ENCODE peak calls at places on chromosomes 12 and 14, in ten cellular contexts. One of them, this sample, is unnamed. For H3K9me3, the result is how much of the 10 kb centered on the place peaks cover.

GRCh38 chr12:12673296-12673695 is 22.7 kb downstream of the GPR19 start:
- DNase-seq in suprapubic skin: no peak
- DNase-seq in CD8-positive, alpha-beta T cell: no peak
- DNase-seq in A549: no peak
- DNase-seq in tibial artery: no peak
- DNase-seq in uterus: no peak
- DNase-seq in cardiac muscle cell: no peak
- DNase-seq in aorta: no peak
- DNase-seq in body of pancreas: no peak
- DNase-seq in CD8-positive, alpha-beta memory T cell: no peak
- DNase-seq in this sample: peak

GRCh38 chr14:93110856-93111419 is 4.8 kb downstream of the ITPK1 start:
- DNase-seq in CD8-positive, alpha-beta T cell: no peak
- DNase-seq in body of pancreas: no peak
- DNase-seq in tibial artery: no peak
- DNase-seq in suprapubic skin: no peak
- DNase-seq in cardiac muscle cell: no peak
- DNase-seq in aorta: no peak
- DNase-seq in CD8-positive, alpha-beta memory T cell: no peak
- DNase-seq in A549: no peak
- DNase-seq in uterus: no peak
- DNase-seq in this sample: no peak

GRCh38 chr14:68295316-68295816 is 475.8 kb downstream of the RAD51B start:
- DNase-seq in suprapubic skin: no peak
- DNase-seq in aorta: no peak
- DNase-seq in tibial artery: no peak
- DNase-seq in CD8-positive, alpha-beta memory T cell: no peak
- DNase-seq in cardiac muscle cell: peak
- DNase-seq in CD8-positive, alpha-beta T cell: no peak
- DNase-seq in A549: no peak
- DNase-seq in uterus: peak
- DNase-seq in body of pancreas: peak
- DNase-seq in this sample: no peak

GRCh38 chr12:45575417-45575816 is 154.1 kb upstream of the ARID2 start:
- DNase-seq in uterus: no peak
- DNase-seq in cardiac muscle cell: no peak
- DNase-seq in aorta: no peak
- DNase-seq in CD8-positive, alpha-beta memory T cell: no peak
- DNase-seq in tibial artery: no peak
- DNase-seq in CD8-positive, alpha-beta T cell: no peak
- DNase-seq in A549: no peak
- DNase-seq in body of pancreas: no peak
- DNase-seq in suprapubic skin: no peak
- DNase-seq in this sample: no peak

GRCh38 chr14:35158951-35159653 is 36.8 kb downstream of the PRORP start:
- DNase-seq in CD8-positive, alpha-beta T cell: no peak
- DNase-seq in suprapubic skin: no peak
- DNase-seq in CD8-positive, alpha-beta memory T cell: no peak
- DNase-seq in tibial artery: no peak
- DNase-seq in uterus: no peak
- DNase-seq in body of pancreas: no peak
- DNase-seq in aorta: no peak
- DNase-seq in cardiac muscle cell: no peak
- DNase-seq in A549: no peak
- DNase-seq in this sample: no peak

GRCh38 chr12:8609061-8609570 is 3.5 kb downstream of the AICDA start:
- DNase-seq in suprapubic skin: no peak
- DNase-seq in CD8-positive, alpha-beta T cell: no peak
- DNase-seq in uterus: no peak
- DNase-seq in cardiac muscle cell: peak
- DNase-seq in A549: peak
- DNase-seq in aorta: no peak
- DNase-seq in CD8-positive, alpha-beta memory T cell: no peak
- DNase-seq in tibial artery: no peak
- DNase-seq in body of pancreas: peak
- DNase-seq in this sample: peak

GRCh38 chr14:95255013-95255412 is 64.7 kb downstream of the CLMN start:
- DNase-seq in cardiac muscle cell: no peak
- DNase-seq in aorta: no peak
- DNase-seq in tibial artery: no peak
- DNase-seq in body of pancreas: no peak
- DNase-seq in CD8-positive, alpha-beta T cell: no peak
- DNase-seq in CD8-positive, alpha-beta memory T cell: no peak
- DNase-seq in uterus: no peak
- DNase-seq in A549: no peak
- DNase-seq in suprapubic skin: no peak
- DNase-seq in this sample: no peak

GRCh38 chr12:12718853-12719252 is 1.7 kb downstream of the CDKN1B start:
- DNase-seq in suprapubic skin: no peak
- DNase-seq in tibial artery: no peak
- DNase-seq in CD8-positive, alpha-beta T cell: no peak
- DNase-seq in cardiac muscle cell: no peak
- DNase-seq in CD8-positive, alpha-beta memory T cell: no peak
- DNase-seq in body of pancreas: no peak
- DNase-seq in aorta: no peak
- DNase-seq in A549: no peak
- DNase-seq in uterus: no peak
- DNase-seq in this sample: peak

GRCh38 chr14:105632010-105632409 is 105.6 kb downstream of the TMEM121 start:
- DNase-seq in A549: no peak
- DNase-seq in body of pancreas: no peak
- DNase-seq in tibial artery: no peak
- DNase-seq in CD8-positive, alpha-beta T cell: no peak
- DNase-seq in suprapubic skin: no peak
- DNase-seq in cardiac muscle cell: no peak
- DNase-seq in aorta: no peak
- DNase-seq in uterus: no peak
- DNase-seq in CD8-positive, alpha-beta memory T cell: no peak
- DNase-seq in this sample: no peak
- H3K9me3 ChIP-seq in A549: under half
- H3K9me3 ChIP-seq in body of pancreas: under half
- H3K9me3 ChIP-seq in tibial artery: under half
- H3K9me3 ChIP-seq in CD8-positive, alpha-beta T cell: under half
- H3K9me3 ChIP-seq in suprapubic skin: under half
- H3K9me3 ChIP-seq in cardiac muscle cell: under half
- H3K9me3 ChIP-seq in aorta: under half
- H3K9me3 ChIP-seq in uterus: under half
- H3K9me3 ChIP-seq in CD8-positive, alpha-beta memory T cell: under half
- H3K9me3 ChIP-seq in this sample: under half

GRCh38 chr14:26233126-26233525 is 364.7 kb downstream of the NOVA1 start:
- DNase-seq in suprapubic skin: no peak
- DNase-seq in aorta: no peak
- DNase-seq in CD8-positive, alpha-beta T cell: no peak
- DNase-seq in A549: no peak
- DNase-seq in CD8-positive, alpha-beta memory T cell: no peak
- DNase-seq in tibial artery: no peak
- DNase-seq in cardiac muscle cell: no peak
- DNase-seq in body of pancreas: no peak
- DNase-seq in uterus: no peak
- DNase-seq in this sample: no peak
- H3K27ac ChIP-seq in suprapubic skin: no peak
- H3K27ac ChIP-seq in aorta: no peak
- H3K27ac ChIP-seq in CD8-positive, alpha-beta T cell: no peak
- H3K27ac ChIP-seq in A549: no peak
- H3K27ac ChIP-seq in CD8-positive, alpha-beta memory T cell: no peak
- H3K27ac ChIP-seq in tibial artery: no peak
- H3K27ac ChIP-seq in cardiac muscle cell: no peak
- H3K27ac ChIP-seq in body of pancreas: no peak
- H3K27ac ChIP-seq in uterus: no peak
- H3K27ac ChIP-seq in this sample: no peak

GRCh38 chr14:74563233-74563585 is 48.8 kb downstream of the LTBP2 start:
- DNase-seq in aorta: no peak
- DNase-seq in uterus: no peak
- DNase-seq in suprapubic skin: no peak
- DNase-seq in CD8-positive, alpha-beta memory T cell: no peak
- DNase-seq in tibial artery: no peak
- DNase-seq in body of pancreas: no peak
- DNase-seq in CD8-positive, alpha-beta T cell: no peak
- DNase-seq in cardiac muscle cell: no peak
- DNase-seq in A549: no peak
- DNase-seq in this sample: no peak
- H3K4me3 ChIP-seq in aorta: no peak
- H3K4me3 ChIP-seq in uterus: no peak
- H3K4me3 ChIP-seq in suprapubic skin: no peak
- H3K4me3 ChIP-seq in CD8-positive, alpha-beta memory T cell: no peak
- H3K4me3 ChIP-seq in tibial artery: no peak
- H3K4me3 ChIP-seq in body of pancreas: no peak
- H3K4me3 ChIP-seq in CD8-positive, alpha-beta T cell: no peak
- H3K4me3 ChIP-seq in cardiac muscle cell: no peak
- H3K4me3 ChIP-seq in A549: no peak
- H3K4me3 ChIP-seq in this sample: no peak

DNA sequence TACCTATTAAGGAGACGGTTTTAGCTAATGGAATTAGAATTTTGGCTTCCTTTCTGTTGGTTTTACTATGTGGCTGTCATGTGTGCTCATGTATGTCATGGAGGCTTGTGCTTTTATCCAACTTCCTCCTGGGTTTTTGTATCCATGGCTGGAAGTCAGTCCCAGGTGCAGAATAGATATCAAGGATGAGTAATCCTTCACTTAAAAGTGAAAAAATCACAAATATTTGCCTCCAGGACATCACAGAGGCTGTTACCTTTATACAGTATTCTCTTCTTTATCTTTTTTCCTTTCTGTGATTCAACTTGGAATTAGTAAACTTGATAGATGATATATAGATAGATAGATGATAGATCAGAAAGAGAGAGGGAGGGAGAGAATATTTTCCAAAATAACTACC is 706.8 kb downstream of the GALC start:
- DNase-seq in cardiac muscle cell: no peak
- DNase-seq in tibial artery: no peak
- DNase-seq in CD8-positive, alpha-beta T cell: no peak
- DNase-seq in body of pancreas: no peak
- DNase-seq in A549: no peak
- DNase-seq in uterus: no peak
- DNase-seq in aorta: no peak
- DNase-seq in CD8-positive, alpha-beta memory T cell: no peak
- DNase-seq in suprapubic skin: no peak
- DNase-seq in this sample: no peak
- H3K9me3 ChIP-seq in cardiac muscle cell: under half
- H3K9me3 ChIP-seq in tibial artery: under half
- H3K9me3 ChIP-seq in CD8-positive, alpha-beta T cell: under half
- H3K9me3 ChIP-seq in body of pancreas: under half
- H3K9me3 ChIP-seq in A549: under half
- H3K9me3 ChIP-seq in uterus: under half
- H3K9me3 ChIP-seq in aorta: under half
- H3K9me3 ChIP-seq in CD8-positive, alpha-beta memory T cell: under half
- H3K9me3 ChIP-seq in suprapubic skin: under half
- H3K9me3 ChIP-seq in this sample: under half

GRCh38 chr12:96881608-96882007 is 25.4 kb upstream of the NEDD1 start:
- DNase-seq in body of pancreas: no peak
- DNase-seq in uterus: no peak
- DNase-seq in aorta: no peak
- DNase-seq in A549: no peak
- DNase-seq in CD8-positive, alpha-beta T cell: no peak
- DNase-seq in cardiac muscle cell: no peak
- DNase-seq in suprapubic skin: no peak
- DNase-seq in CD8-positive, alpha-beta memory T cell: no peak
- DNase-seq in tibial artery: no peak
- DNase-seq in this sample: no peak

GRCh38 chr12:96880220-96880619 is 26.8 kb upstream of the NEDD1 start:
- DNase-seq in A549: no peak
- DNase-seq in aorta: no peak
- DNase-seq in body of pancreas: no peak
- DNase-seq in cardiac muscle cell: no peak
- DNase-seq in CD8-positive, alpha-beta T cell: no peak
- DNase-seq in uterus: no peak
- DNase-seq in CD8-positive, alpha-beta memory T cell: no peak
- DNase-seq in suprapubic skin: no peak
- DNase-seq in tibial artery: no peak
- DNase-seq in this sample: no peak

GRCh38 chr12:96882862-96883261 is 24.2 kb upstream of the NEDD1 start:
- DNase-seq in suprapubic skin: no peak
- DNase-seq in aorta: no peak
- DNase-seq in CD8-positive, alpha-beta T cell: no peak
- DNase-seq in tibial artery: no peak
- DNase-seq in CD8-positive, alpha-beta memory T cell: no peak
- DNase-seq in A549: no peak
- DNase-seq in body of pancreas: no peak
- DNase-seq in uterus: no peak
- DNase-seq in cardiac muscle cell: no peak
- DNase-seq in this sample: peak

GRCh38 chr12:96886998-96887677 is 19.9 kb upstream of the NEDD1 start:
- DNase-seq in A549: no peak
- DNase-seq in cardiac muscle cell: peak
- DNase-seq in CD8-positive, alpha-beta T cell: no peak
- DNase-seq in body of pancreas: no peak
- DNase-seq in tibial artery: no peak
- DNase-seq in aorta: no peak
- DNase-seq in CD8-positive, alpha-beta memory T cell: no peak
- DNase-seq in suprapubic skin: no peak
- DNase-seq in uterus: peak
- DNase-seq in this sample: peak

DNA sequence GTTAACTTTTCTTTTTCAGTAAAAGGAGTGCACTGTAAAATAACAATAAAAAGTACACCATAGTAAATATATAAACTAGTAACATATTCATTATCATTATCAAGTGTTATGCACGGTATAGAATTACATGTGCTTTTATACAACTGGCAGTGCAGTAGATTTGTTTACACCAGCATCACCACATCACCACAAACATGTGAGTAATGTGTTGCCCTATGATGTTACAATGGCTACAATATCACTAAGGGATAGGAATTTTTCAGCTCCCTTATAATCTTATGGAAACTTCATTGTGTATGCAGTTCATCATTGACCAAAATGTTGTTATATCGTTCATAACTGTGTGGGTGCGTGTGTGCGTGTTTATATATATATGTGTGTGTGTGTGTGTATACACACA is 23.5 kb upstream of the NEDD1 start:
- DNase-seq in tibial artery: no peak
- DNase-seq in aorta: no peak
- DNase-seq in body of pancreas: no peak
- DNase-seq in uterus: no peak
- DNase-seq in cardiac muscle cell: no peak
- DNase-seq in A549: no peak
- DNase-seq in suprapubic skin: no peak
- DNase-seq in CD8-positive, alpha-beta T cell: no peak
- DNase-seq in CD8-positive, alpha-beta memory T cell: no peak
- DNase-seq in this sample: no peak
- H3K27ac ChIP-seq in tibial artery: no peak
- H3K27ac ChIP-seq in aorta: no peak
- H3K27ac ChIP-seq in body of pancreas: no peak
- H3K27ac ChIP-seq in uterus: no peak
- H3K27ac ChIP-seq in cardiac muscle cell: no peak
- H3K27ac ChIP-seq in A549: no peak
- H3K27ac ChIP-seq in suprapubic skin: no peak
- H3K27ac ChIP-seq in CD8-positive, alpha-beta T cell: no peak
- H3K27ac ChIP-seq in CD8-positive, alpha-beta memory T cell: no peak
- H3K27ac ChIP-seq in this sample: peak